ENCODE peak calls at places on chromosomes 6 and 20, in ten cellular contexts. N is upper lobe of left lung, F is heart left ventricle, J is cardiac muscle cell, W is cardiac fibroblast, E is fibroblast of mammary gland, B is lower leg skin, O is Calu3, Y is GM10248, L is kidney epithelial cell. H is an unnamed sample.

GRCh38 chr6:158086054-158086705 is 81.9 kb downstream of the SERAC1 start:
- DNase-seq in J (peak; percentile 40), E (peak; percentile 74), B (no peak), W (peak; percentile 30), Y (peak; percentile 48), F (no peak), O (no peak), L (peak; percentile 91), N (no peak), H (no peak)

GRCh38 chr6:73079611-73079955 is 145.7 kb downstream of the KHDC1L start:
- DNase-seq in O (no peak), B (no peak), Y (no peak), J (peak; percentile 66), L (no peak), E (peak; percentile 71), N (no peak), F (no peak), W (peak; percentile 69), H (no peak)

GRCh38 chr20:45957021-45957941 is 14.7 kb downstream of the ZNF335 start:
- DNase-seq in J (no peak), B (no peak), L (no peak), F (no peak), O (no peak), E (no peak), Y (no peak), W (no peak), N (no peak), H (no peak)

GRCh38 chr6:53335224-53335994 is 13.3 kb downstream of the ELOVL5 start:
- DNase-seq in L (no peak), N (no peak), Y (peak; percentile 59), E (no peak), W (no peak), J (no peak), O (no peak), F (peak; percentile 46), B (no peak), H (no peak)

GRCh38 chr6:132133734-132134490 is 182.7 kb upstream of the CCN2 start:
- DNase-seq in N (no peak), B (peak; percentile 70), E (no peak), L (no peak), O (no peak), F (no peak), Y (no peak), W (peak; percentile 45), J (no peak), H (no peak)

GRCh38 chr20:51014797-51015722 is 7.8 kb downstream of the KCNG1 start:
- DNase-seq in N (peak; percentile 29), L (peak; percentile 10), B (no peak), W (peak; percentile 70), O (peak; percentile 84), F (no peak), E (peak; percentile 69), J (peak; percentile 76), Y (peak; percentile 52), H (peak; percentile 80)

GRCh38 chr6:154410215-154410614 is 53.6 kb upstream of the IPCEF1 start:
- DNase-seq in F (no peak), E (no peak), L (no peak), N (no peak), W (no peak), O (no peak), B (no peak), Y (no peak), J (no peak), H (no peak)

GRCh38 chr6:110681543-110682459 is 133.5 kb downstream of the CDK19 start:
- DNase-seq in J (no peak), Y (no peak), F (no peak), W (peak; percentile 10), L (no peak), B (no peak), E (no peak), O (no peak), N (no peak), H (no peak)

GRCh38 chr20:45189861-45190260 is 15.2 kb downstream of the PI3 start:
- DNase-seq in B (no peak), F (no peak), O (no peak), Y (no peak), L (no peak), N (no peak), W (no peak), J (no peak), E (no peak), H (no peak)

GRCh38 chr20:4038047-4038459 is 22.7 kb upstream of the RNF24 start:
- DNase-seq in F (peak; percentile 70), B (peak; percentile 78), J (peak; percentile 87), Y (peak; percentile 88), L (no peak), N (peak; percentile 63), O (peak; percentile 36), E (peak; percentile 73), W (peak; percentile 65), H (peak; percentile 33)

GRCh38 chr20:17793986-17794385 is 94.2 kb downstream of the BANF2 start:
- DNase-seq in B (no peak), W (no peak), Y (no peak), J (no peak), O (no peak), L (no peak), N (peak; percentile 30), F (no peak), E (no peak), H (no peak)

GRCh38 chr20:63782051-63782471 is 42.5 kb downstream of the SLC2A4RG start:
- DNase-seq in L (no peak), O (no peak), W (no peak), B (no peak), N (no peak), E (no peak), F (no peak), Y (no peak), J (no peak), H (no peak)

GRCh38 chr20:61558726-61559125 is 306.7 kb downstream of the CDH4 start:
- DNase-seq in Y (no peak), O (no peak), J (no peak), E (peak; percentile 52), N (no peak), F (no peak), W (peak; percentile 22), L (peak; percentile 28), B (no peak), H (no peak)

GRCh38 chr20:51206032-51206662 is 183.2 kb upstream of the KCNG1 start:
- DNase-seq in F (no peak), O (no peak), Y (no peak), E (no peak), N (no peak), L (no peak), W (peak; percentile 14), J (no peak), B (no peak), H (no peak)

GRCh38 chr6:90230547-90231240 is 65.9 kb downstream of the BACH2 start:
- DNase-seq in O (no peak), E (peak; percentile 7), Y (no peak), F (no peak), L (no peak), B (no peak), J (peak; percentile 50), N (no peak), W (no peak), H (no peak)

GRCh38 chr6:159487636-159488035 is 205.4 kb downstream of the SOD2 start:
- DNase-seq in B (no peak), J (peak; percentile 52), L (no peak), W (peak; percentile 14), O (no peak), F (no peak), E (peak; percentile 36), Y (no peak), N (no peak), H (no peak)

GRCh38 chr6:46129634-46130505 is at the start of gene ENPP4:
- DNase-seq in J (peak; percentile 80), E (peak; percentile 83), F (peak; percentile 84), W (peak; percentile 69), B (peak; percentile 77), Y (peak; percentile 96), N (peak; percentile 96), O (peak; percentile 91), L (peak; percentile 76), H (peak; percentile 93)
- TF ChIP-seq CTCF in J (no peak), E (no peak), F (peak; percentile 15), W (no peak), B (no peak), Y (no peak), N (peak; percentile 6), O (no peak), L (no peak), H (no peak)

DNA sequence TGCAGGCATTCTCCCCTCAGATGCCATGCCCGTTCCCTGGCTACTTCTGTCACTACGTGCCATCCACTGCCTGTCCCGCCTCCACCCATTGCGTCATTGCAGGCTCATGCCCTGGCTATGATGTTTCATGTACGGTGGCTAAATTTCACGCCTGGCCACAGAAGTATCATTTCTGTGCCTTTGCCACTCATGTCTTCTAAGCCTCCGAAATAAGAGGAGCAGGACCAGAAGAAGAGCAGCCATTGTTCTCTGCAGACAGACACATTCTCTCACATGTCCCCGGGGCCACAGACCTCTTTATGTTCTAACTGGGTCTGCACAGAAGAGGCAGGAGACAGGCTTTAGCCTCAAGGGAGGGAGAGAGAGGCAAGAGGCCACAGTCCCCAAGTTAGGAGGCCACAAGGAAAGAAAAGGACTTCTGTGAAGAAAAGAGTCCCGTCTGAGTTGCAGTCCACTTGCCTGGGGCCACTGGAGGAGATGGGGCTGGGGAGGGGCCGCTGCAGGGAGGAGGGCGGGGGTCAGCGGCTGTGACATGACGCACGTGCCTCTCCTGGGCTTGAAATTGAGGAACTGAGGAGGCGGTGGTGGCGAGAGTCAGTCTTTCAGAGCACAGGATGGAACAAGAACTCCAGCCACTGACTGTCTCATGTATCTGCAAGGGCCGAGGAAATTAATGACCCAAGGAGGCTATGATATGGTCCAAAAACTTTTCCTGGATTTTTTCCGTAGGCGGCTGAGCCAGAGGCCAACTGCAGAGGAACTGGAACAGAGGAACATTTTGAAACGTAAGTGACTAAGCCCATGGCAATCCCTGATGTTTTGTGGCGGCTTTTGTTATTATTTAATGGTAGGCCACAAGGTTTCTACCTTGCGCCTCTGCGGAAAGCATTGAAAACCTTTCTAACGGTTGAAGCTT is 55.9 kb downstream of the TBC1D7 start:
- DNase-seq in J (no peak), E (no peak), F (peak; percentile 44), Y (peak; percentile 69), B (peak; percentile 55), W (no peak), L (peak; percentile 83), O (no peak), N (peak; percentile 79), H (no peak)
- TF ChIP-seq CTCF in J (no peak), E (no peak), F (no peak), Y (peak; percentile 9), B (no peak), W (no peak), L (no peak), O (no peak), N (no peak), H (no peak)

GRCh38 chr6:20584100-20584731 is 50.0 kb downstream of the CDKAL1 start:
- DNase-seq in B (no peak), F (no peak), J (no peak), O (no peak), N (no peak), W (no peak), Y (no peak), L (no peak), E (no peak), H (no peak)
- TF ChIP-seq CTCF in B (no peak), F (no peak), J (no peak), O (no peak), N (no peak), W (no peak), Y (no peak), L (no peak), E (no peak), H (no peak)

DNA sequence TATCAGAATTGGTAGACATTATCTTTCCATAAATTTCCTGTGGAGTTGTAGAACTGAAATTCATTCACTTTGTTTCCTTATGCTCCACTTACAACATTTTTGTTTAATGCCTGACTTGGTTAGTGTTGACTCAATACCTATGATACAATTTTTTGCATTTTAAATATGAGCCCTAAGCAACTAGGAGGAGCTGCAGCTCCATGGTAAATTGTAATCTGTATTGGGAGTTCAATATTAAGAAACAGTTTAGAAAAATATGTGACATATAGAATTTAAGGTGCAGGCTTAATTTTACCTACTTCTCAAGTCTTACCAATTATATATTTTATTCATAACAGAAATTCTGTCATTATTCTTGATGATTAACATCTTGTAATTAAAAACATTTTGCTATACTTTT is 868.3 kb downstream of the EYS start:
- DNase-seq in O (no peak), L (no peak), F (no peak), Y (no peak), W (peak; percentile 17), N (no peak), B (no peak), E (no peak), J (peak; percentile 25), H (no peak)
- TF ChIP-seq CTCF in O (no peak), L (no peak), F (no peak), Y (no peak), W (no peak), N (no peak), B (no peak), E (no peak), J (no peak), H (no peak)

H was measured in mesothelial cell of epicardium.